ENCODE peak calls at places on chromosomes 7 and 10, in six cellular contexts. H is HCT116, D is K562, T is GM12878, P is HepG2, Y is H1. Q is an unnamed sample.
A peak's percentile ranks its signal among the peaks of the same experiment; 100 is the strongest.

GRCh38 chr10:15419279-15419874 is 48.3 kb upstream of the FAM171A1 start:
- DNase-seq in H (peak; percentile 48), D (peak; percentile 50), T (no peak), P (peak; percentile 29), Y (no peak), Q (peak; percentile 32)

GRCh38 chr7:93196331-93196730 is 29.9 kb downstream of the HEPACAM2 start:
- DNase-seq in H (no peak), D (no peak), T (no peak), P (no peak), Y (no peak), Q (no peak)

GRCh38 chr10:3902054-3902808 is 117.2 kb upstream of the KLF6 start:
- DNase-seq in H (no peak), D (no peak), T (peak; percentile 93), P (peak; percentile 38), Y (no peak), Q (no peak)

GRCh38 chr7:138316421-138317043 is 143.5 kb upstream of the TRIM24 start:
- DNase-seq in H (no peak), D (no peak), T (peak; percentile 17), P (peak; percentile 99), Y (no peak), Q (no peak)

GRCh38 chr7:76047305-76047810 is 442 bp downstream of the STYXL1 start:
- DNase-seq in H (no peak), D (no peak), T (no peak), P (no peak), Y (no peak), Q (no peak)

GRCh38 chr7:8189615-8190014 is 72.4 kb downstream of the ICA1 start:
- DNase-seq in H (no peak), D (no peak), T (no peak), P (no peak), Y (no peak), Q (peak; percentile 54)

GRCh38 chr10:118694848-118695247 is 59.9 kb downstream of the CACUL1 start:
- DNase-seq in H (no peak), D (no peak), T (no peak), P (no peak), Y (no peak), Q (no peak)

GRCh38 chr10:80519936-80520650 is 17.6 kb upstream of the SH2D4B start:
- DNase-seq in H (no peak), D (no peak), T (no peak), P (no peak), Y (no peak), Q (no peak)

GRCh38 chr10:114012650-114013049 is 31.0 kb upstream of the ADRB1 start:
- DNase-seq in H (no peak), D (no peak), T (no peak), P (no peak), Y (no peak), Q (no peak)

GRCh38 chr7:84291756-84292155 is 97.2 kb upstream of the SEMA3A start:
- DNase-seq in H (no peak), D (no peak), T (no peak), P (no peak), Y (no peak), Q (no peak)

GRCh38 chr7:68364871-68365625 is 1233.2 kb upstream of the AUTS2 start:
- DNase-seq in H (no peak), D (no peak), T (no peak), P (no peak), Y (no peak), Q (no peak)

GRCh38 chr10:55024718-55025117 is 223.7 kb upstream of the PCDH15 start:
- DNase-seq in H (no peak), D (no peak), T (no peak), P (no peak), Y (no peak), Q (no peak)

GRCh38 chr7:102228935-102229334 is 57.7 kb upstream of the SH2B2 start:
- DNase-seq in H (no peak), D (no peak), T (no peak), P (no peak), Y (no peak), Q (no peak)

GRCh38 chr7:19561121-19561805 is 147.6 kb downstream of the POLR1F start:
- DNase-seq in H (no peak), D (no peak), T (no peak), P (no peak), Y (no peak), Q (no peak)
- TF ChIP-seq ZNF274 in H (no peak), D (no peak), T (no peak), P (no peak), Y (no peak), Q (no peak)

GRCh38 chr7:39016609-39017008 is 38.9 kb downstream of the POU6F2 start:
- DNase-seq in H (no peak), D (no peak), T (no peak), P (peak; percentile 1), Y (no peak), Q (no peak)
- TF ChIP-seq YY1 in H (no peak), D (no peak), T (no peak), P (no peak), Y (no peak), Q (no peak)

DNA sequence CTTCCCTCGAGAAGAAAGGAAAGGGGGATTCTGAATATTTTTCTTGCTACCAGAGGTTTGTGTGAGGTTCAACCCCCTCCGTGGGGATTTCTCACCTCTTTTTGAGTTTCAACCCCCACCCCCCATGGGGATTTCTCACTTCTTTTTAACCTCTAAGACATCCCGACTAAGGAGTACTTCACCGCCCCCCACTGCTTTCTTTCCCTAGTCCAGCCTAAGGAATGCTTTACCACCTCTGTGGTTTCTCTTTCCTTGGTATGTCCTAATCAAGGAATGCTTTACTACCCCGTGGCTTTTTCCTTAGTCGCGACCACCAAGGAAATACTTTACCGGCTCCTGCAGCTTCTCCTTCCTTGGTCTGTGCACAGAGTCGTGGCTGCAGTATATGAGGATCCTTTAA is 149.4 kb downstream of the LYZL1 start:
- DNase-seq in H (no peak), D (no peak), T (no peak), P (no peak), Y (no peak), Q (peak; percentile 68)
- TF ChIP-seq ZNF274 in H (no peak), D (no peak), T (no peak), P (no peak), Y (no peak), Q (no peak)

DNA sequence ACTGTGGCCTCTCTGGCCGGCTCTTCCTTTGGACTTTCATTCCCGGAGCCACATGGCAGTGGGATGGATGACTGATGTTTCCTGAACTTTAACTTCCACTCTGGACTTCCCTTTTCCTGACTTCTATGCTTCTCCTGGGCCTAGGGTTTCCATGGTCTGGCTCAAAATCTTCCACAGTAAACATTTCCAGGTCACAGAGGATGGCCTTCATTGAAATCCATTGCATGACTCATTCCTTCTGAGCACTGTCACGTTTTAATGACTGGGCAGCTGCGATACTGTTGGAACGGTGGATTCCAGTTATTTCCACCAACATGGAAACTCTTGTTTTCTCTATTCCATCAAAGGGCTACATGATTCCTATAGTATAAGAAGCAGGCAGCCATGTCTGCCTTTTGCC is 24.4 kb upstream of the ZNF273 start:
- DNase-seq in H (no peak), D (no peak), T (no peak), P (no peak), Y (no peak), Q (no peak)
- TF ChIP-seq YY1 in H (no peak), D (no peak), T (no peak), P (no peak), Y (no peak), Q (no peak)

DNA sequence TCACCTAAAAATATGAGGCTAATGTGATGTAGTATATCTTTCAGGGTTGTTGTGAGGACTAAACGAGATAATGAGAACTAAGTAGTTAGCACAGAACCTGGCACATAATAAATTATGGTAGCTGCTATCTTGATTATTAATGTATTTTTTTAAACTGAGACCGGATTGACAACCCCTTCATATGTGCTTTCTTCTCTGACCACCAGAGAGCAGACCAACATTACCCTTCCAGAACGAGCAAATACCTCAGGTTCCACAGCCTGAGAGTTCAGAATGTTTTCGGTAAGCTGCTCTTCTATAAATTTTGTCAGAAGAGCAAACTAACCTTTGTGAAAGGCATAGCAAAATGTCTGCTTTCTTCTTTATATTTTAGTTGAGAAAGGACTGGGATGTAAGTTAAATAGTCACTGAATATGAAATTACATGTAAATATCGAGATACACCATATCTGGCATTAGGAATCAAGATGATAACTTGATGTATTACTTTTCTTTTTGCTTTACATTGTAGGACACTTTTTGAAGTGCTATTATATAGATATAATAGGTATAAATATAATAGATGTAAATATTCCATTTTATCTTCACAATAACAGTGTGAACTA is 13.6 kb upstream of the BPGM start:
- DNase-seq in H (peak; percentile 51), D (peak; percentile 58), T (no peak), P (peak; percentile 44), Y (no peak), Q (peak; percentile 27)
- TF ChIP-seq ZNF274 in H (no peak), D (no peak), T (no peak), P (no peak), Y (no peak), Q (no peak)

DNA sequence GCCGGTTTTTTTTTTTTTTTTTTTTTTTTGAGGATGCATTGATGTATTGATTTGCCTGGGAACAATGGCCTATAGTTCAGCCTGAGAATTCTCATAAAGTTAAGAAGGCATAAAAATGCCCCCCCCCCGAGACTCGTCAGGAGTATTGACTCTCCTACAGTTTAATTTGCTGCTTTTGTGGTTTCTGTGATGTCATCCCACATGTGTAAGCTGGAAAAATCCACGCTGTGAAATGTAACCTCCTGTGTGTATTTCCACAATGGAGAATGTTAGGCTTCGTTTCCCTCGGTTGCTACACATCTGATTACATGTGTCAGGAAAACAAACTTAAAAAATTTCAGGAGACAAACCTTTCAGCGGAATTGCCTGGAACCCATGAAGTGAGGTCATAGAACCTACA is 117.9 kb downstream of the FANK1 start:
- DNase-seq in H (no peak), D (no peak), T (no peak), P (no peak), Y (no peak), Q (no peak)
- TF ChIP-seq YY1 in H (no peak), D (no peak), T (no peak), P (no peak), Y (no peak), Q (no peak)

GRCh38 chr7:144023171-144023827 is 23.2 kb downstream of the OR6B1 start:
- DNase-seq in H (no peak), D (no peak), T (no peak), P (no peak), Y (no peak), Q (no peak)
- TF ChIP-seq ZNF274 in H (no peak), D (no peak), T (no peak), P (no peak), Y (no peak), Q (no peak)

GRCh38 chr10:6514844-6515780 is 65.0 kb downstream of the PRKCQ start:
- DNase-seq in H (no peak), D (no peak), T (no peak), P (no peak), Y (no peak), Q (no peak)
- TF ChIP-seq YY1 in H (no peak), D (no peak), T (no peak), P (no peak), Y (no peak), Q (no peak)